ENCODE peak calls at places on chromosomes 3 and 15, in nine cellular contexts. V is cardiac muscle cell, G is prostate gland, L is stomach, T is endothelial cell of umbilical vein, D is SJSA1, E is pancreas, P is breast epithelium, C is IMR-90. Q is an unnamed sample. For H3K27me3 and H3K9me3, the result is how much of the 10 kb centered on the place peaks cover.

GRCh38 chr3:184506579-184506978 is 55.0 kb upstream of the EPHB3 start:
- DNase-seq in E (no peak), G (no peak), T (peak), L (no peak), P (no peak), D (no peak), C (peak), V (no peak), Q (no peak)

GRCh38 chr3:138355071-138355470 is 6.7 kb downstream of the MRAS start:
- DNase-seq in P (no peak), E (no peak), C (no peak), D (no peak), L (no peak), T (no peak), G (no peak), V (no peak), Q (no peak)

GRCh38 chr3:46423588-46423987 is 16.5 kb downstream of the CCRL2 start:
- DNase-seq in C (peak), L (no peak), G (no peak), D (no peak), V (no peak), T (no peak), E (no peak), P (no peak), Q (no peak)

GRCh38 chr3:14127516-14128161 is 2.8 kb downstream of the TMEM43 start:
- DNase-seq in C (no peak), L (no peak), G (no peak), E (no peak), D (no peak), P (no peak), T (no peak), V (no peak), Q (no peak)

GRCh38 chr3:66303556-66303955 is 82.8 kb downstream of the SLC25A26 start:
- DNase-seq in T (no peak), G (no peak), L (no peak), P (no peak), V (no peak), D (no peak), E (no peak), C (no peak), Q (peak)

GRCh38 chr15:47196057-47196456 is 521.2 kb upstream of the SEMA6D start:
- DNase-seq in C (peak), L (peak), V (peak), T (peak), G (peak), D (peak), E (peak), P (peak), Q (peak)

GRCh38 chr3:129975332-129976090 is 991 bp downstream of the TRH start:
- DNase-seq in T (no peak), L (no peak), V (no peak), G (no peak), E (no peak), D (no peak), P (no peak), C (no peak), Q (peak)

GRCh38 chr15:44713006-44713966 is 2.0 kb downstream of the B2M start:
- DNase-seq in V (peak), D (peak), E (no peak), L (no peak), G (no peak), C (peak), P (no peak), T (peak), Q (peak)

GRCh38 chr3:10725067-10725466 is 91.0 kb upstream of the SLC6A11 start:
- DNase-seq in L (no peak), T (no peak), E (no peak), D (no peak), V (peak), P (no peak), G (no peak), C (no peak), Q (no peak)

GRCh38 chr15:77974098-77974414 is 103.5 kb downstream of the TBC1D2B start:
- DNase-seq in T (no peak), V (peak), D (no peak), E (no peak), P (peak), G (no peak), L (peak), C (peak), Q (no peak)

GRCh38 chr3:115698851-115699535 is 75.7 kb downstream of the GAP43 start:
- DNase-seq in G (no peak), C (peak), L (no peak), T (no peak), E (no peak), D (no peak), V (no peak), P (no peak), Q (no peak)

GRCh38 chr15:98649621-98649995 is 1.3 kb downstream of the IGF1R start:
- DNase-seq in P (no peak), T (peak), L (peak), E (peak), D (peak), C (no peak), V (no peak), G (no peak), Q (peak)

GRCh38 chr3:156816091-156816793 is 9.9 kb upstream of the LEKR1 start:
- DNase-seq in V (peak), C (peak), D (no peak), T (peak), E (peak), L (peak), G (no peak), P (no peak), Q (peak)

GRCh38 chr3:148158210-148158609 is 539.5 kb upstream of the AGTR1 start:
- DNase-seq in G (no peak), E (peak), P (no peak), D (no peak), L (no peak), C (peak), V (peak), T (peak), Q (no peak)

GRCh38 chr3:40719660-40720287 is 195.0 kb downstream of the ZNF621 start:
- DNase-seq in T (no peak), G (peak), E (no peak), D (no peak), P (no peak), L (no peak), V (peak), C (no peak), Q (no peak)

GRCh38 chr3:129599607-129600006 is 6.9 kb downstream of the PLXND1 start:
- DNase-seq in C (peak), P (no peak), L (no peak), G (no peak), E (no peak), D (peak), T (peak), V (peak), Q (no peak)

GRCh38 chr15:60590935-60591490 is 112.1 kb upstream of the ICE2 start:
- DNase-seq in T (peak), L (peak), D (peak), G (peak), V (peak), C (peak), P (peak), E (peak), Q (peak)

GRCh38 chr15:59587085-59587826 is 24.3 kb upstream of the GCNT3 start:
- DNase-seq in D (no peak), T (no peak), V (no peak), P (no peak), E (no peak), L (no peak), C (no peak), G (peak), Q (no peak)

GRCh38 chr3:132318451-132318850 is 1.2 kb downstream of the ACP3 start:
- DNase-seq in P (no peak), L (no peak), T (no peak), V (peak), D (no peak), G (no peak), E (no peak), C (peak), Q (no peak)

GRCh38 chr3:37694236-37694635 is 167.4 kb upstream of the CTDSPL start:
- DNase-seq in D (no peak), V (no peak), G (no peak), L (no peak), P (peak), E (no peak), C (no peak), T (no peak), Q (no peak)

GRCh38 chr3:190585771-190586630 is 72.1 kb downstream of the IL1RAP start:
- DNase-seq in E (no peak), G (no peak), V (peak), L (no peak), C (peak), P (no peak), T (peak), D (peak), Q (no peak)

GRCh38 chr15:45402955-45403892 is 24.9 kb upstream of the GATM start:
- DNase-seq in E (peak), T (peak), G (no peak), D (peak), V (peak), C (peak), P (peak), L (peak), Q (no peak)

GRCh38 chr15:68701886-68702285 is 118.8 kb downstream of the ANP32A start:
- DNase-seq in V (no peak), C (no peak), G (no peak), E (no peak), T (no peak), D (no peak), L (no peak), P (no peak), Q (no peak)

GRCh38 chr3:184778426-184779332 is 33.3 kb upstream of the VPS8 start:
- DNase-seq in G (no peak), P (peak), T (no peak), E (no peak), C (no peak), L (no peak), V (peak), D (no peak), Q (no peak)

GRCh38 chr15:39925112-39925830 is 5.2 kb upstream of the GPR176 start:
- DNase-seq in E (no peak), L (no peak), T (peak), G (no peak), P (no peak), V (no peak), C (peak), D (no peak), Q (no peak)

GRCh38 chr15:45439521-45439931 is 61.2 kb upstream of the GATM start:
- DNase-seq in V (no peak), G (no peak), P (no peak), D (no peak), L (no peak), T (no peak), C (no peak), E (no peak), Q (no peak)

GRCh38 chr3:165638066-165638465 is 199.2 kb downstream of the BCHE start:
- DNase-seq in L (no peak), P (no peak), G (no peak), C (peak), V (no peak), E (no peak), T (no peak), D (no peak), Q (no peak)

GRCh38 chr3:182182531-182182968 is 470.8 kb downstream of the SOX2 start:
- DNase-seq in V (no peak), G (no peak), D (no peak), E (no peak), T (no peak), L (no peak), P (no peak), C (no peak), Q (no peak)

GRCh38 chr15:74956648-74957300 is at the start of gene RPP25:
- DNase-seq in D (peak), C (peak), P (peak), G (peak), V (peak), L (peak), E (peak), T (peak), Q (peak)

GRCh38 chr3:10524799-10525301 is 19.5 kb upstream of the ATP2B2 start:
- DNase-seq in G (peak), E (no peak), D (no peak), T (no peak), L (peak), P (peak), C (no peak), V (no peak), Q (no peak)

GRCh38 chr3:159252772-159253384 is 451.0 kb downstream of the MFSD1 start:
- DNase-seq in C (peak), E (no peak), V (peak), G (no peak), L (no peak), T (peak), P (no peak), D (no peak), Q (no peak)

GRCh38 chr3:130627143-130627849 is 110.3 kb downstream of the COL6A6 start:
- DNase-seq in T (no peak), V (no peak), L (no peak), P (no peak), G (no peak), D (no peak), E (no peak), C (no peak), Q (no peak)

GRCh38 chr15:49990835-49991540 is 128.0 kb downstream of the ATP8B4 start:
- DNase-seq in P (no peak), C (peak), V (peak), G (no peak), T (no peak), E (no peak), L (no peak), D (peak), Q (no peak)

GRCh38 chr3:195084746-195085145 is 186.2 kb downstream of the XXYLT1 start:
- DNase-seq in G (no peak), E (no peak), C (no peak), V (no peak), D (no peak), P (no peak), L (no peak), T (no peak), Q (no peak)

GRCh38 chr15:32732574-32733157 is 14.9 kb downstream of the GREM1 start:
- DNase-seq in L (no peak), V (no peak), T (no peak), P (no peak), E (no peak), C (no peak), G (no peak), D (no peak), Q (no peak)

GRCh38 chr15:32733276-32733675 is 15.5 kb downstream of the GREM1 start:
- DNase-seq in L (no peak), G (no peak), D (no peak), P (no peak), V (peak), E (no peak), T (no peak), C (no peak), Q (no peak)

GRCh38 chr15:32730677-32731654 is 13.2 kb downstream of the GREM1 start:
- DNase-seq in L (peak), P (no peak), C (no peak), E (peak), D (no peak), T (peak), G (peak), V (peak), Q (no peak)

DNA sequence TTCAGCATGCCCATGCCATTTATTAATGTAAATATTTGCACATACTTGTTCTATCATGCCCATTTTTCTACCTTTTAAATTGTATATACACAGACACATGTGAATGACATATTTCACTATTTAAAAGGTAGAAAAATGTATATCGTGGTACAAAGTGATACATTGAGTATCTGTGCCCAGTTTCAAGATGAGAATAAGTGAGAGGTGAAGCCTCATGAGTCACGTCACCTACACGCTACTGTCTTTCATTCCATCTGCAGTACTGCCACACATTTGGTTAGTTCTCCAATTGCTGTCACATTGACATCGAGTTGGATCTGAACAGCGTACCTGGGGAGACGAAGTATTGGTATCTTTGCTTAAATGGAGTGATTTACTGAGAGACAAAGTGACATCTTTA is 11.9 kb downstream of the GREM1 start:
- DNase-seq in L (no peak), D (no peak), E (no peak), G (no peak), C (no peak), T (no peak), V (no peak), P (no peak), Q (no peak)
- H3K27me3 ChIP-seq in L (under half), D (under half), E (under half), G (under half), C (under half), T (under half), V (under half), P (under half), Q (under half)

GRCh38 chr15:97171556-97171955 is 788.9 kb upstream of the ARRDC4 start:
- DNase-seq in T (no peak), V (no peak), D (no peak), G (no peak), P (no peak), C (no peak), L (no peak), E (no peak), Q (no peak)
- H3K9me3 ChIP-seq in T (under half), V (under half), D (under half), G (under half), P (under half), C (under half), L (under half), E (under half), Q (under half)

GRCh38 chr15:89360294-89360971 is 25.8 kb upstream of the POLG start:
- DNase-seq in P (no peak), C (no peak), E (no peak), D (no peak), T (no peak), G (no peak), V (no peak), L (no peak), Q (no peak)

GRCh38 chr15:89358755-89359439 is 24.3 kb upstream of the POLG start:
- DNase-seq in D (peak), G (peak), E (peak), T (peak), C (peak), P (peak), L (peak), V (peak), Q (peak)

GRCh38 chr15:89361451-89362202 is 27.0 kb upstream of the POLG start:
- DNase-seq in L (peak), C (peak), V (peak), E (peak), G (peak), T (peak), P (peak), D (peak), Q (no peak)

GRCh38 chr15:89358435-89358754 is 23.8 kb upstream of the POLG start:
- DNase-seq in E (no peak), C (no peak), P (no peak), V (no peak), D (no peak), L (no peak), G (no peak), T (no peak), Q (no peak)

DNA sequence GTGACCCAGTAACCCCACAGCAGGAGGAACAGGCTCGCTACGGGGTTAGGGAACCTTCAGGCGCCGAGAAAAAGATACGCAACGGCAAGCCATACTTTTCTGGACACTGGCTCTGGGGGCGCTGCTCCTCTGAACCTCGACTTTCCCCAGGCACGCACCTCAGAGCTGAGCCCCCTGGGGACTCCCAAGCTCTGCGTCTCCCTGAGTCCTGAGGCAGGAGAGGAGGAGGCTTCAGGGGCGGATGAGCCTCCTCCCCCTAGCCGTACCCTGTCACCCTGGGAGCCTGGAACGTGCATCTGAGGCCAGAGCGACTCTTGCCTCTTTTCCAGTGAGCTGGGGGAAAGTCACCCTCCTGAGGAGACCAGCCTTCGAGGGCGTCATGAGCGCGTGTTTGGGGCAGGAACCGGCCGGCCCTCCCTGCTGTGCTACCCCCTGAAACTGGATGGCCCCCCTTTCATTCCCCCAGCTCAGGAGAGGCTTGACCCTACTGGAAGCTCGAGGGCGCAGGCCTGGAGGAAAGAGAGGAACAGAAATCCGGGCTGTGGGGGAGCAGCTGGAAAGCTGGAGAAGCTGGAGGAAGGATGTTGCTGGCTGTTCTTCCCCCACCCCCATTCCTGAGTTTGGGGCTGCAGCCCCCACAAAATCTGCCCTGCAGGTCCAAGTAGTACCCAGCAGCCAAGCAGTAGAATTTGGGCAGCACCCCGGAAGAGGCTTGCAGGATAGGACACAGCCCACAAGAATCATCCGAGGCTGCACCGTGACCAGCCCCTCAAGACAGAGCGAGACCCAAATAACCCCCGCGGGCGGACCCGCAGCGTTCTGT is 25.1 kb upstream of the POLG start:
- DNase-seq in V (no peak), L (no peak), P (no peak), E (no peak), T (no peak), C (no peak), G (no peak), D (no peak), Q (no peak)
- H3K4me3 ChIP-seq in V (no peak), L (peak), P (no peak), E (no peak), T (no peak), C (no peak), G (no peak), D (no peak), Q (no peak)

DNA sequence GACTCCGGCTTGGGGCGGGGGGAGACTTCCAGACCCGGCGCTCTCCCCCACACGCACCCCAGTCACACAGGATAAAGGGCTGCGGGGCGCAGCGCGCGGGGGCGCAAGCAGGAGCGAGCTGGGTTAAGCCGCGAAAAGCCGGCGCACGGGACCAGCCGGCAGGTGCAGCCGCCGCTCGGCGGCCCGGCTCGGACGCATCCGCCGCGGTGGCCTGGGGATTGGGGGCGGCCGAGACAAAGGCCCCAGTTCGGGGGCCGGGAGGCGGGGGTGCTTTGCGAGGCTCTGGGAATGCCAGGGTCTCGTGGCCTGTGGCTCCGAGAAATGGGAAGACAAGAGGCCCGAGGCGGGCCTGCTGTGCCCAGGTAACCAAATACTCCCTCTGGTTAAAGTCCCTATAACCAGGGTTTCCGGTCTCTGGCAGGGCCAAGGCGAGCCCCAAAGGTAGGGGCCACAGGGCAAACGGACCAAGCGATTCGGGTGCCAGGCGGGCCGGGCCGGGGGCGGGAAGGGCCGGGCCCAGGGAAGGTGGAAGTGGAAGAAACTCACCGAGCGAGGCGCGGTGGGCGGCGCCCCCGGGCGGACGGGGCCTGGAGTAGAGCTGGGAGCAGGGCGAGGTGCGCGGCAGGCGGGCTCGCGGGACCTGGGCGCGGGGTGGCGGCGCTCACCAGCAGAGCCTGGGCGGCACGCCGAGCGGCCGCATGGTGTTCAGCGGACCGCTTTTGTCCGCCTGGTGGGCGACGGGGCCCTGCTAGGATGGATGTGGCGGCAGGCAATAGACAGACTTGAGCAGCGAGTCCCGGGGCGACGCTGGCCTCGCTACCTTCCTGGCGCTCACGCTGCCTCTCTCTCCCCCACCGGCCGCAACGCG is at the start of gene GATA2:
- DNase-seq in D (no peak), G (peak), L (no peak), T (peak), V (no peak), E (peak), P (no peak), C (no peak), Q (peak)
- H3K27me3 ChIP-seq in D (under half), G (under half), L (half or more), T (under half), V (half or more), E (under half), P (half or more), C (half or more), Q (under half)

GRCh38 chr3:68936855-68937254 is 4.5 kb upstream of the TAFA4 start:
- DNase-seq in T (no peak), V (no peak), D (no peak), G (peak), C (no peak), E (no peak), L (no peak), P (no peak), Q (no peak)
- H3K9me3 ChIP-seq in T (under half), V (under half), D (under half), G (under half), C (under half), E (under half), L (under half), P (under half), Q (under half)